ENCODE peak calls at places on chromosomes 12 and 14, in five cellular contexts. N is stimulated activated CD4-positive, alpha-beta T cell treated with anti-CD3 and anti-CD28 coated beads, Interleukin-1b, Interleukin-23, amount 100 ng/mL, for 24 hours; B is activated effector memory CD4-positive, alpha-beta T cell treated with Interleukin-2 at 50 U/mL for 16 hours; Z is progenitor cell of endocrine pancreas; M is G401. H is an unnamed sample.

GRCh38 chr14:104286496-104286895 is 148.1 kb downstream of the KIF26A start:
- DNase-seq in N (no peak), Z (no peak), M (no peak), B (no peak), H (no peak)

GRCh38 chr14:90996967-90997366 is 63.5 kb downstream of the RPS6KA5 start:
- DNase-seq in N (no peak), B (no peak), M (no peak), Z (no peak), H (no peak)

GRCh38 chr12:86724716-86725115 is 468.5 kb upstream of the MGAT4C start:
- DNase-seq in M (no peak), B (no peak), N (no peak), Z (no peak), H (no peak)

GRCh38 chr12:85058339-85058738 is 22.2 kb downstream of the LRRIQ1 start:
- DNase-seq in B (no peak), Z (no peak), M (no peak), N (no peak), H (no peak)

GRCh38 chr12:79737875-79738718 is 47.3 kb upstream of the PAWR start:
- DNase-seq in N (peak; percentile 4), Z (no peak), M (peak; percentile 65), B (no peak), H (peak; percentile 18)

GRCh38 chr12:123571343-123571813 is 13.0 kb upstream of the TMED2 start:
- DNase-seq in M (peak; percentile 7), B (no peak), N (no peak), Z (no peak), H (no peak)

GRCh38 chr14:37945959-37946358 is 261.7 kb upstream of the SSTR1 start:
- DNase-seq in N (no peak), Z (no peak), B (no peak), M (no peak), H (no peak)

GRCh38 chr12:10073266-10073665 is 25.5 kb downstream of the CLEC1A start:
- DNase-seq in B (no peak), M (no peak), N (no peak), Z (no peak), H (no peak)

GRCh38 chr14:95048771-95049312 is 108.5 kb downstream of the DICER1 start:
- DNase-seq in B (no peak), N (no peak), M (no peak), Z (no peak), H (no peak)

GRCh38 chr14:75306917-75307699 is 28.5 kb downstream of the FOS start:
- DNase-seq in B (no peak), Z (no peak), N (no peak), M (no peak), H (peak; percentile 58)

GRCh38 chr14:69573841-69574265 is 818 bp downstream of the CCDC177 start:
- DNase-seq in Z (no peak), M (peak; percentile 58), N (no peak), B (no peak), H (peak; percentile 20)

GRCh38 chr14:99327458-99328250 is 55.7 kb upstream of the BCL11B start:
- DNase-seq in N (no peak), B (no peak), M (peak; percentile 4), Z (no peak), H (no peak)

GRCh38 chr12:91975891-91976290 is 169.8 kb downstream of the BTG1 start:
- DNase-seq in N (no peak), B (no peak), M (no peak), Z (no peak), H (no peak)

H was measured in activated CD4-positive, alpha-beta memory T cell treated with anti-CD3 and anti-CD28 coated beads for 36 hours.